ENCODE peak calls at places on chromosomes 7 and 10, in seven cellular contexts. One of them, this sample, is unnamed.

GRCh38 chr7:31938650-31939049 is 131.6 kb downstream of the PDE1C start:
- DNase-seq in lung: no peak
- DNase-seq in nephron progenitor cell: no peak
- DNase-seq in spleen: no peak
- DNase-seq in mammary epithelial cell: peak; percentile 77
- DNase-seq in PC-9: no peak
- DNase-seq in endothelial cell: no peak
- DNase-seq in this sample: no peak

GRCh38 chr7:105581066-105581811 is at the start of gene EFCAB10:
- DNase-seq in endothelial cell: peak; percentile 84
- DNase-seq in PC-9: no peak
- DNase-seq in spleen: peak; percentile 86
- DNase-seq in lung: peak; percentile 77
- DNase-seq in nephron progenitor cell: peak; percentile 92
- DNase-seq in mammary epithelial cell: peak; percentile 31
- DNase-seq in this sample: peak; percentile 98

GRCh38 chr10:127802532-127803055 is 65.6 kb downstream of the FOXI2 start:
- DNase-seq in nephron progenitor cell: no peak
- DNase-seq in mammary epithelial cell: peak; percentile 7
- DNase-seq in lung: no peak
- DNase-seq in PC-9: no peak
- DNase-seq in endothelial cell: no peak
- DNase-seq in spleen: no peak
- DNase-seq in this sample: no peak

GRCh38 chr10:35216303-35216905 is 89.8 kb downstream of the CREM start:
- DNase-seq in nephron progenitor cell: no peak
- DNase-seq in PC-9: no peak
- DNase-seq in spleen: no peak
- DNase-seq in endothelial cell: no peak
- DNase-seq in mammary epithelial cell: peak; percentile 35
- DNase-seq in lung: peak; percentile 47
- DNase-seq in this sample: no peak

GRCh38 chr7:2394566-2395082 is 8.8 kb upstream of the CHST12 start:
- DNase-seq in endothelial cell: no peak
- DNase-seq in lung: no peak
- DNase-seq in PC-9: no peak
- DNase-seq in spleen: no peak
- DNase-seq in nephron progenitor cell: no peak
- DNase-seq in mammary epithelial cell: no peak
- DNase-seq in this sample: no peak

GRCh38 chr7:107070710-107071109 is 26.2 kb downstream of the PRKAR2B start:
- DNase-seq in nephron progenitor cell: no peak
- DNase-seq in endothelial cell: no peak
- DNase-seq in spleen: no peak
- DNase-seq in lung: no peak
- DNase-seq in PC-9: no peak
- DNase-seq in mammary epithelial cell: no peak
- DNase-seq in this sample: no peak

GRCh38 chr7:18903676-18904075 is 213.8 kb downstream of the TWIST1 start:
- DNase-seq in nephron progenitor cell: no peak
- DNase-seq in PC-9: no peak
- DNase-seq in mammary epithelial cell: no peak
- DNase-seq in lung: no peak
- DNase-seq in endothelial cell: no peak
- DNase-seq in spleen: no peak
- DNase-seq in this sample: no peak

GRCh38 chr7:2614646-2615330 is 17.0 kb upstream of the TTYH3 start:
- DNase-seq in mammary epithelial cell: no peak
- DNase-seq in lung: no peak
- DNase-seq in nephron progenitor cell: no peak
- DNase-seq in endothelial cell: no peak
- DNase-seq in PC-9: no peak
- DNase-seq in spleen: no peak
- DNase-seq in this sample: peak; percentile 52

GRCh38 chr7:409344-410281 is 110.0 kb downstream of the PDGFA start:
- DNase-seq in nephron progenitor cell: peak; percentile 36
- DNase-seq in PC-9: no peak
- DNase-seq in endothelial cell: no peak
- DNase-seq in lung: no peak
- DNase-seq in mammary epithelial cell: no peak
- DNase-seq in spleen: peak; percentile 59
- DNase-seq in this sample: no peak

GRCh38 chr7:68833442-68833841 is 764.8 kb upstream of the AUTS2 start:
- DNase-seq in nephron progenitor cell: no peak
- DNase-seq in endothelial cell: no peak
- DNase-seq in mammary epithelial cell: no peak
- DNase-seq in PC-9: no peak
- DNase-seq in lung: no peak
- DNase-seq in spleen: no peak
- DNase-seq in this sample: no peak

GRCh38 chr7:42926204-42926603 is 5.8 kb downstream of the PSMA2 start:
- DNase-seq in nephron progenitor cell: no peak
- DNase-seq in endothelial cell: no peak
- DNase-seq in spleen: no peak
- DNase-seq in lung: no peak
- DNase-seq in PC-9: no peak
- DNase-seq in mammary epithelial cell: no peak
- DNase-seq in this sample: no peak

GRCh38 chr7:156652886-156653568 is 12.5 kb downstream of the RNF32 start:
- DNase-seq in spleen: no peak
- DNase-seq in endothelial cell: no peak
- DNase-seq in mammary epithelial cell: peak; percentile 20
- DNase-seq in PC-9: no peak
- DNase-seq in nephron progenitor cell: no peak
- DNase-seq in lung: no peak
- DNase-seq in this sample: no peak

GRCh38 chr7:156654511-156655231 is 14.1 kb downstream of the RNF32 start:
- DNase-seq in lung: no peak
- DNase-seq in spleen: no peak
- DNase-seq in endothelial cell: no peak
- DNase-seq in mammary epithelial cell: no peak
- DNase-seq in PC-9: no peak
- DNase-seq in nephron progenitor cell: no peak
- DNase-seq in this sample: no peak

GRCh38 chr7:156655232-156655628 is 14.7 kb downstream of the RNF32 start:
- DNase-seq in PC-9: no peak
- DNase-seq in spleen: no peak
- DNase-seq in lung: no peak
- DNase-seq in endothelial cell: no peak
- DNase-seq in nephron progenitor cell: no peak
- DNase-seq in mammary epithelial cell: no peak
- DNase-seq in this sample: no peak

GRCh38 chr7:156651472-156651871 is 10.9 kb downstream of the RNF32 start:
- DNase-seq in mammary epithelial cell: no peak
- DNase-seq in PC-9: no peak
- DNase-seq in spleen: no peak
- DNase-seq in nephron progenitor cell: no peak
- DNase-seq in lung: no peak
- DNase-seq in endothelial cell: no peak
- DNase-seq in this sample: no peak

DNA sequence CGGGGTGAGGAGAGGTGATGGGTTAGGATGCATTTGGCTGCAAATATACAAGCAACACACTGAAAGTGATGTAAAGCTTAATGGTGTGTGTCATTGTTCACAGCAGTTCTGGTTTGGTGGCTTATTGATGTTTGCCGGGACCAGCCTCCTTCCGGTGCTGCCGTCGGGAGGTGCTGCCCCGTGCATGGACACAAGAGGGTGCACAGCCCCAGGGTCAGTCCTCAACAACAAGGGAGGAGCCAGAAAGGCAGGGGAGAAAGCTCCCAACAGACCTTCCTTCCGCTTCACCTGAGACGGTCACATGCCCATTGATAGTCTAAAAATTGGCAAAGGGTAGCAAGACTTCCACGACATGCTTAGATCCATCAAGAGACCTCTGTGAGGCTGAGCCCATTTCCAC is 9.5 kb downstream of the RNF32 start:
- DNase-seq in spleen: no peak
- DNase-seq in lung: no peak
- DNase-seq in nephron progenitor cell: peak; percentile 39
- DNase-seq in PC-9: no peak
- DNase-seq in mammary epithelial cell: no peak
- DNase-seq in endothelial cell: peak; percentile 45
- DNase-seq in this sample: peak; percentile 69
- TF ChIP-seq CTCF in spleen: no peak
- TF ChIP-seq CTCF in lung: no peak
- TF ChIP-seq CTCF in nephron progenitor cell: no peak
- TF ChIP-seq CTCF in PC-9: no peak
- TF ChIP-seq CTCF in mammary epithelial cell: peak; percentile 34
- TF ChIP-seq CTCF in endothelial cell: no peak
- TF ChIP-seq CTCF in this sample: peak; percentile 70

GRCh38 chr7:72753781-72754180 is 74.2 kb downstream of the TYW1B start:
- DNase-seq in PC-9: no peak
- DNase-seq in nephron progenitor cell: no peak
- DNase-seq in endothelial cell: no peak
- DNase-seq in spleen: no peak
- DNase-seq in mammary epithelial cell: no peak
- DNase-seq in lung: no peak
- DNase-seq in this sample: no peak

GRCh38 chr7:72754312-72754711 is 73.7 kb downstream of the TYW1B start:
- DNase-seq in lung: no peak
- DNase-seq in endothelial cell: no peak
- DNase-seq in spleen: no peak
- DNase-seq in nephron progenitor cell: no peak
- DNase-seq in PC-9: no peak
- DNase-seq in mammary epithelial cell: no peak
- DNase-seq in this sample: no peak

GRCh38 chr7:72751378-72751777 is 76.6 kb downstream of the TYW1B start:
- DNase-seq in mammary epithelial cell: no peak
- DNase-seq in PC-9: no peak
- DNase-seq in nephron progenitor cell: no peak
- DNase-seq in lung: no peak
- DNase-seq in spleen: no peak
- DNase-seq in endothelial cell: no peak
- DNase-seq in this sample: no peak

GRCh38 chr7:72751978-72752377 is 76.0 kb downstream of the TYW1B start:
- DNase-seq in PC-9: no peak
- DNase-seq in nephron progenitor cell: peak; percentile 12
- DNase-seq in lung: no peak
- DNase-seq in endothelial cell: peak; percentile 30
- DNase-seq in mammary epithelial cell: no peak
- DNase-seq in spleen: no peak
- DNase-seq in this sample: peak; percentile 8
- TF ChIP-seq CTCF in PC-9: no peak
- TF ChIP-seq CTCF in nephron progenitor cell: peak; percentile 43
- TF ChIP-seq CTCF in lung: no peak
- TF ChIP-seq CTCF in endothelial cell: peak; percentile 4
- TF ChIP-seq CTCF in mammary epithelial cell: no peak
- TF ChIP-seq CTCF in spleen: no peak
- TF ChIP-seq CTCF in this sample: peak; percentile 32

GRCh38 chr7:26843696-26844095 is 20.7 kb downstream of the SKAP2 start:
- DNase-seq in lung: no peak
- DNase-seq in mammary epithelial cell: peak; percentile 16
- DNase-seq in PC-9: no peak
- DNase-seq in endothelial cell: no peak
- DNase-seq in spleen: no peak
- DNase-seq in nephron progenitor cell: no peak
- DNase-seq in this sample: no peak
- TF ChIP-seq CTCF in lung: no peak
- TF ChIP-seq CTCF in mammary epithelial cell: peak; percentile 36
- TF ChIP-seq CTCF in PC-9: peak; percentile 55
- TF ChIP-seq CTCF in endothelial cell: no peak
- TF ChIP-seq CTCF in spleen: no peak
- TF ChIP-seq CTCF in nephron progenitor cell: peak; percentile 16
- TF ChIP-seq CTCF in this sample: peak; percentile 10

GRCh38 chr7:120091807-120092206 is 181.2 kb upstream of the KCND2 start:
- DNase-seq in mammary epithelial cell: no peak
- DNase-seq in PC-9: no peak
- DNase-seq in endothelial cell: no peak
- DNase-seq in spleen: no peak
- DNase-seq in nephron progenitor cell: no peak
- DNase-seq in lung: no peak
- DNase-seq in this sample: no peak

DNA sequence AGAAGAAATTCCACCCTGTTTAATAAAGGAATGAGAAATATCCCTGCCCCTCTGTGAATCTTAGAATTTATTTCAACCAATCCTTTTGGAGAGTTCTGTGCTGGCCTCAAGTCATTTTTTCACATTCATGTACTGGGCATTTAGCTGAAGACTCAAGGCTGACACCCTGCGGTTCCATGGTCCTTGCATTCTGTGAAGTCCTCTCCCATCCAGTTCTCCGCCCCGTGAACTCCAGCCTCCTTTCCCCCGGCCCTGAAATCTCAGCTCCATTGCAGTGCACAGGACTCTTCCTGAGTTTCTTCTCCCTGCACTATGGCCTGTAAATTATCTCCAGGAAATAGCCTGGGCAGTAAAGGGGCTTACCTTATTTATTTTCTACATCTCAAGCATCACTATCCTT is 183.0 kb upstream of the KCND2 start:
- DNase-seq in spleen: no peak
- DNase-seq in lung: no peak
- DNase-seq in nephron progenitor cell: no peak
- DNase-seq in mammary epithelial cell: no peak
- DNase-seq in endothelial cell: no peak
- DNase-seq in PC-9: no peak
- DNase-seq in this sample: peak; percentile 7
- TF ChIP-seq CTCF in spleen: no peak
- TF ChIP-seq CTCF in lung: no peak
- TF ChIP-seq CTCF in nephron progenitor cell: no peak
- TF ChIP-seq CTCF in mammary epithelial cell: peak; percentile 10
- TF ChIP-seq CTCF in endothelial cell: no peak
- TF ChIP-seq CTCF in PC-9: no peak
- TF ChIP-seq CTCF in this sample: no peak

DNA sequence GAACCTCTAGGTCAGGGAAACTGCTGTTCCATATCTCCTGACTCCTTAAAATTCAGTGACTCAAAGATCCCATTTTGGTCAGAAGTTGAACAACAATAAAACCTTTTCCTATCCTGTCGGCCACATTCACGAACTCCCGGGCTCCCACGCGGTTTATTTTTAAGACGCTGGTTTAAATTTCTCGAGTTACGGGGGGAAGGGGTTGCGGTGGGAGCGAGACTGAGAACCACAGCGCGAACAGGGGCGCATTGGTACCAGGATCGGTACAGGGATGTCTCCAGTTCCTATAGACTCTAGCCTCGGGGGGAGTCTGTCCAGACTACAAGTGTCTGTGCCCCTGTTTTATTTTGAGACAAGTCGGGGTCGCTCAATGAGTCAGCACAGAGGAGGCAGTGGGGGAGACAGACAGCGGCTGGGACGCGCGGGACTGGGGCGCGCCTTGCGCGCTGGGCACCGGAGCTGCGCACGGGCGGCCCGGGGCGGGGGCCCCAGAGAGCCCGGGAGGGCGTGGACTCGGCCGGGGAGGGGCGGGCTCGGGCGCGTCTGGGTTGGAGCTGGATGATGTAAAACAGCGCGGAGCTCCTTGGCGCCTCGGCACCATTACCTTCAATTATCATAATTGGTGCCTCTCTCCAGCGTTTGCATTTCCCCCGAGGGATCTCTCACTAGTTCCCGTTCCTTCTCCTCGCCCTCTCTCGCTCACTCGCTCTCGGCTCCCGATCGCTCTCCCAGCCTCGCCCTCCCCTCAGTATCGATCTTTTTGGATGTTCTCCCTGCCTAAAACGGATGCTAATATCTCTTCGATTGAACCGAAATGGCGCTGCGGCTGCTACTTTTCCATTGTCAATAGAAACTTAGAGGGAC is 8.7 kb upstream of the BAMBI start:
- DNase-seq in endothelial cell: peak; percentile 39
- DNase-seq in nephron progenitor cell: peak; percentile 81
- DNase-seq in PC-9: no peak
- DNase-seq in mammary epithelial cell: peak; percentile 31
- DNase-seq in lung: peak; percentile 41
- DNase-seq in spleen: peak; percentile 79
- DNase-seq in this sample: peak; percentile 70
- TF ChIP-seq CTCF in endothelial cell: no peak
- TF ChIP-seq CTCF in nephron progenitor cell: no peak
- TF ChIP-seq CTCF in PC-9: no peak
- TF ChIP-seq CTCF in mammary epithelial cell: no peak
- TF ChIP-seq CTCF in lung: no peak
- TF ChIP-seq CTCF in spleen: no peak
- TF ChIP-seq CTCF in this sample: no peak

This sample was measured in BE2C.